ENCODE peak calls at places on chromosomes 11 and 22, in seven cellular contexts. One of them, this sample, is unnamed.

GRCh38 chr22:25930710-25931353 is 188.8 kb downstream of the MYO18B start:
- DNase-seq in spleen: no peak
- DNase-seq in uterus: no peak
- DNase-seq in fibroblast of pulmonary artery: no peak
- DNase-seq in tibial nerve: no peak
- DNase-seq in ovary: no peak
- DNase-seq in endothelial cell of umbilical vein: no peak
- DNase-seq in this sample: no peak

GRCh38 chr11:57476223-57476882 is 16.0 kb downstream of the RTN4RL2 start:
- DNase-seq in ovary: peak
- DNase-seq in tibial nerve: no peak
- DNase-seq in uterus: peak
- DNase-seq in endothelial cell of umbilical vein: no peak
- DNase-seq in spleen: peak
- DNase-seq in fibroblast of pulmonary artery: no peak
- DNase-seq in this sample: no peak

GRCh38 chr11:108592591-108593213 is 866 bp downstream of the EXPH5 start:
- DNase-seq in endothelial cell of umbilical vein: no peak
- DNase-seq in uterus: peak
- DNase-seq in ovary: peak
- DNase-seq in tibial nerve: no peak
- DNase-seq in spleen: peak
- DNase-seq in fibroblast of pulmonary artery: no peak
- DNase-seq in this sample: no peak

GRCh38 chr11:113286509-113287497 is 27.6 kb upstream of the TTC12 start:
- DNase-seq in ovary: no peak
- DNase-seq in tibial nerve: no peak
- DNase-seq in uterus: no peak
- DNase-seq in fibroblast of pulmonary artery: peak
- DNase-seq in spleen: no peak
- DNase-seq in endothelial cell of umbilical vein: no peak
- DNase-seq in this sample: no peak

GRCh38 chr11:66718320-66718971 is 10.6 kb downstream of the SPTBN2 start:
- DNase-seq in spleen: no peak
- DNase-seq in ovary: no peak
- DNase-seq in uterus: no peak
- DNase-seq in tibial nerve: no peak
- DNase-seq in fibroblast of pulmonary artery: no peak
- DNase-seq in endothelial cell of umbilical vein: no peak
- DNase-seq in this sample: no peak

GRCh38 chr11:10310301-10310841 is 5.5 kb downstream of the ADM start:
- DNase-seq in fibroblast of pulmonary artery: peak
- DNase-seq in uterus: no peak
- DNase-seq in tibial nerve: no peak
- DNase-seq in ovary: no peak
- DNase-seq in endothelial cell of umbilical vein: peak
- DNase-seq in spleen: no peak
- DNase-seq in this sample: no peak

GRCh38 chr11:104803770-104804169 is 94.5 kb downstream of the CASP12 start:
- DNase-seq in ovary: no peak
- DNase-seq in endothelial cell of umbilical vein: no peak
- DNase-seq in tibial nerve: no peak
- DNase-seq in uterus: no peak
- DNase-seq in fibroblast of pulmonary artery: no peak
- DNase-seq in spleen: no peak
- DNase-seq in this sample: no peak

GRCh38 chr11:19441752-19442553 is 201.2 kb upstream of the E2F8 start:
- DNase-seq in ovary: peak
- DNase-seq in fibroblast of pulmonary artery: peak
- DNase-seq in tibial nerve: peak
- DNase-seq in endothelial cell of umbilical vein: peak
- DNase-seq in spleen: no peak
- DNase-seq in uterus: no peak
- DNase-seq in this sample: peak

GRCh38 chr11:64799256-64799924 is 3.6 kb downstream of the MAP4K2 start:
- DNase-seq in ovary: no peak
- DNase-seq in spleen: no peak
- DNase-seq in fibroblast of pulmonary artery: no peak
- DNase-seq in endothelial cell of umbilical vein: no peak
- DNase-seq in uterus: no peak
- DNase-seq in tibial nerve: no peak
- DNase-seq in this sample: no peak

GRCh38 chr11:78615724-78616123 is 41.1 kb upstream of the NARS2 start:
- DNase-seq in endothelial cell of umbilical vein: no peak
- DNase-seq in fibroblast of pulmonary artery: peak
- DNase-seq in tibial nerve: no peak
- DNase-seq in ovary: no peak
- DNase-seq in spleen: no peak
- DNase-seq in uterus: no peak
- DNase-seq in this sample: no peak

GRCh38 chr11:88375927-88376470 is 38.5 kb upstream of the CTSC start:
- DNase-seq in spleen: no peak
- DNase-seq in uterus: no peak
- DNase-seq in fibroblast of pulmonary artery: no peak
- DNase-seq in ovary: no peak
- DNase-seq in endothelial cell of umbilical vein: no peak
- DNase-seq in tibial nerve: no peak
- DNase-seq in this sample: no peak

GRCh38 chr22:42892571-42893316 is 35.7 kb upstream of the ARFGAP3 start:
- DNase-seq in tibial nerve: no peak
- DNase-seq in fibroblast of pulmonary artery: no peak
- DNase-seq in spleen: peak
- DNase-seq in uterus: no peak
- DNase-seq in endothelial cell of umbilical vein: no peak
- DNase-seq in ovary: no peak
- DNase-seq in this sample: no peak

GRCh38 chr22:40741116-40741515 is 61.8 kb downstream of the MCHR1 start:
- DNase-seq in fibroblast of pulmonary artery: no peak
- DNase-seq in uterus: no peak
- DNase-seq in spleen: no peak
- DNase-seq in ovary: no peak
- DNase-seq in endothelial cell of umbilical vein: no peak
- DNase-seq in tibial nerve: no peak
- DNase-seq in this sample: no peak

GRCh38 chr11:76669901-76670474 is 559 bp downstream of the LRRC32 start:
- DNase-seq in tibial nerve: no peak
- DNase-seq in spleen: peak
- DNase-seq in fibroblast of pulmonary artery: peak
- DNase-seq in ovary: no peak
- DNase-seq in uterus: peak
- DNase-seq in endothelial cell of umbilical vein: peak
- DNase-seq in this sample: peak

GRCh38 chr11:78397398-78397797 is 20.2 kb downstream of the GAB2 start:
- DNase-seq in tibial nerve: no peak
- DNase-seq in spleen: no peak
- DNase-seq in fibroblast of pulmonary artery: no peak
- DNase-seq in ovary: no peak
- DNase-seq in uterus: no peak
- DNase-seq in endothelial cell of umbilical vein: no peak
- DNase-seq in this sample: no peak

GRCh38 chr22:25169278-25170031 is 30.2 kb upstream of the CRYBB3 start:
- DNase-seq in spleen: no peak
- DNase-seq in ovary: no peak
- DNase-seq in tibial nerve: no peak
- DNase-seq in endothelial cell of umbilical vein: no peak
- DNase-seq in uterus: no peak
- DNase-seq in fibroblast of pulmonary artery: no peak
- DNase-seq in this sample: no peak

GRCh38 chr22:39284983-39285382 is 34.4 kb downstream of the RPL3 start:
- DNase-seq in uterus: no peak
- DNase-seq in tibial nerve: no peak
- DNase-seq in fibroblast of pulmonary artery: no peak
- DNase-seq in ovary: no peak
- DNase-seq in spleen: no peak
- DNase-seq in endothelial cell of umbilical vein: no peak
- DNase-seq in this sample: no peak

GRCh38 chr11:75743711-75744563 is 24.6 kb upstream of the DGAT2 start:
- DNase-seq in endothelial cell of umbilical vein: no peak
- DNase-seq in uterus: no peak
- DNase-seq in ovary: no peak
- DNase-seq in spleen: no peak
- DNase-seq in fibroblast of pulmonary artery: no peak
- DNase-seq in tibial nerve: no peak
- DNase-seq in this sample: no peak

GRCh38 chr22:33853200-33854097 is 66.8 kb downstream of the LARGE1 start:
- DNase-seq in spleen: peak
- DNase-seq in tibial nerve: peak
- DNase-seq in fibroblast of pulmonary artery: peak
- DNase-seq in ovary: peak
- DNase-seq in uterus: peak
- DNase-seq in endothelial cell of umbilical vein: peak
- DNase-seq in this sample: no peak

GRCh38 chr11:17443926-17444690 is 32.5 kb downstream of the ABCC8 start:
- DNase-seq in ovary: no peak
- DNase-seq in endothelial cell of umbilical vein: no peak
- DNase-seq in uterus: no peak
- DNase-seq in spleen: no peak
- DNase-seq in tibial nerve: no peak
- DNase-seq in fibroblast of pulmonary artery: no peak
- DNase-seq in this sample: no peak

GRCh38 chr11:17208257-17208999 is 642 bp upstream of the PIK3C2A start:
- DNase-seq in ovary: no peak
- DNase-seq in fibroblast of pulmonary artery: peak
- DNase-seq in tibial nerve: peak
- DNase-seq in spleen: no peak
- DNase-seq in endothelial cell of umbilical vein: peak
- DNase-seq in uterus: no peak
- DNase-seq in this sample: peak

GRCh38 chr11:134040386-134041297 is 28.2 kb upstream of the JAM3 start:
- DNase-seq in endothelial cell of umbilical vein: no peak
- DNase-seq in spleen: peak
- DNase-seq in fibroblast of pulmonary artery: peak
- DNase-seq in ovary: peak
- DNase-seq in tibial nerve: no peak
- DNase-seq in uterus: peak
- DNase-seq in this sample: no peak

GRCh38 chr22:35352214-35353111 is 28.4 kb upstream of the HMOX1 start:
- DNase-seq in ovary: no peak
- DNase-seq in spleen: peak
- DNase-seq in uterus: peak
- DNase-seq in tibial nerve: peak
- DNase-seq in fibroblast of pulmonary artery: no peak
- DNase-seq in endothelial cell of umbilical vein: peak
- DNase-seq in this sample: no peak

GRCh38 chr22:45009881-45010531 is at the start of gene PHF21B:
- DNase-seq in fibroblast of pulmonary artery: peak
- DNase-seq in spleen: no peak
- DNase-seq in uterus: peak
- DNase-seq in tibial nerve: no peak
- DNase-seq in ovary: peak
- DNase-seq in endothelial cell of umbilical vein: peak
- DNase-seq in this sample: no peak

GRCh38 chr11:77080643-77081210 is 14.0 kb downstream of the CAPN5 start:
- DNase-seq in uterus: peak
- DNase-seq in spleen: peak
- DNase-seq in fibroblast of pulmonary artery: peak
- DNase-seq in ovary: no peak
- DNase-seq in tibial nerve: no peak
- DNase-seq in endothelial cell of umbilical vein: no peak
- DNase-seq in this sample: no peak

GRCh38 chr22:41995211-41995610 is 3.4 kb upstream of the WBP2NL start:
- DNase-seq in ovary: no peak
- DNase-seq in spleen: no peak
- DNase-seq in fibroblast of pulmonary artery: no peak
- DNase-seq in uterus: no peak
- DNase-seq in endothelial cell of umbilical vein: no peak
- DNase-seq in tibial nerve: no peak
- DNase-seq in this sample: no peak

GRCh38 chr11:10742460-10743208 is 8.4 kb upstream of the CTR9 start:
- DNase-seq in tibial nerve: no peak
- DNase-seq in fibroblast of pulmonary artery: no peak
- DNase-seq in uterus: peak
- DNase-seq in ovary: no peak
- DNase-seq in spleen: no peak
- DNase-seq in endothelial cell of umbilical vein: no peak
- DNase-seq in this sample: no peak

GRCh38 chr11:93020248-93021088 is 51.0 kb downstream of the MTNR1B start:
- DNase-seq in uterus: peak
- DNase-seq in tibial nerve: no peak
- DNase-seq in endothelial cell of umbilical vein: peak
- DNase-seq in ovary: no peak
- DNase-seq in spleen: no peak
- DNase-seq in fibroblast of pulmonary artery: peak
- DNase-seq in this sample: no peak
- H3K4me3 ChIP-seq in uterus: no peak
- H3K4me3 ChIP-seq in tibial nerve: no peak
- H3K4me3 ChIP-seq in endothelial cell of umbilical vein: no peak
- H3K4me3 ChIP-seq in ovary: no peak
- H3K4me3 ChIP-seq in spleen: no peak
- H3K4me3 ChIP-seq in fibroblast of pulmonary artery: peak
- H3K4me3 ChIP-seq in this sample: peak

DNA sequence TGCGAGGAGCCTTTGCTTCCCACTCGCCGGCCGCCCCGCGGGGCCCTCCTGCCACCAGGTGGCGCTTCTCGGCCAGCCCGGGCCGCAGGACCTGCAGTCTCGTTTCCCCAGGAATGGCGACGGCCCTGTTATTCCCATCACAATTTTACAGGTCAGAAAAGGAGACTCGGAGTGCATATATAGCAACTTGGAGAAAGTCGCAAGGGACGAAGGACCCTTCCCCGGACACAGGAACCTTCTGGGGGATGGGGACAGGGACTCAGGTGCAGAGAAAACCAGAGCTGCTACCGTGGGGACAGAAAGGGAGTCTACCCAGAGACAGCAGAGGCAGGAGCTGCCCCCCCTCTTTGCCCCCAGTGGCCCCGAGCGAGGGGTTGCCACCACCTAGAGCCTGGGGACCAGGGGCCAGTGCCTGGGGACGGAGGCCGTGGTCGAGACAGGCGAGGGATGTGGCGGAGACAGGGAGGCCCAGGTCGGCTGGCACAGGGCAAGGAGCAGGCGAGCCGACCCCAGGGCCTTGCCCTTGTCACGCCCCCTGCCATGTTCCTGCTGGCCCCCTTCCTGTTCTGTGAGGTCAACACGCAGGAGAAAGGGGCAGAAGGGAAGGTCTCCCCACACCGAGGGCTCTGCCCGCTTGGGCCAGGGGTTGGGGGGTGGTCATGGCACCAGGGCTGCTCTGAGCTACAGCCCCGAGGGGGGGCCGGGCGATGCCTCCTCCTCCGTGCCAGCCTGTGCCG is 3.5 kb upstream of the KRTAP5-6 start:
- DNase-seq in endothelial cell of umbilical vein: peak
- DNase-seq in ovary: peak
- DNase-seq in uterus: peak
- DNase-seq in spleen: peak
- DNase-seq in tibial nerve: peak
- DNase-seq in fibroblast of pulmonary artery: peak
- DNase-seq in this sample: no peak
- TF ChIP-seq CTCF in endothelial cell of umbilical vein: peak
- TF ChIP-seq CTCF in ovary: peak
- TF ChIP-seq CTCF in uterus: peak
- TF ChIP-seq CTCF in spleen: peak
- TF ChIP-seq CTCF in tibial nerve: peak
- TF ChIP-seq CTCF in fibroblast of pulmonary artery: peak
- TF ChIP-seq CTCF in this sample: peak

GRCh38 chr11:62267050-62267449 is 2.9 kb upstream of the SCGB2A2 start:
- DNase-seq in fibroblast of pulmonary artery: no peak
- DNase-seq in ovary: no peak
- DNase-seq in uterus: no peak
- DNase-seq in tibial nerve: no peak
- DNase-seq in spleen: no peak
- DNase-seq in endothelial cell of umbilical vein: no peak
- DNase-seq in this sample: no peak
- H3K4me3 ChIP-seq in fibroblast of pulmonary artery: no peak
- H3K4me3 ChIP-seq in ovary: no peak
- H3K4me3 ChIP-seq in uterus: no peak
- H3K4me3 ChIP-seq in tibial nerve: no peak
- H3K4me3 ChIP-seq in spleen: no peak
- H3K4me3 ChIP-seq in endothelial cell of umbilical vein: no peak
- H3K4me3 ChIP-seq in this sample: no peak

GRCh38 chr11:3194016-3194816 is 24.4 kb downstream of the MRGPRG start:
- DNase-seq in tibial nerve: no peak
- DNase-seq in endothelial cell of umbilical vein: no peak
- DNase-seq in uterus: no peak
- DNase-seq in fibroblast of pulmonary artery: no peak
- DNase-seq in ovary: no peak
- DNase-seq in spleen: no peak
- DNase-seq in this sample: peak
- TF ChIP-seq CTCF in tibial nerve: no peak
- TF ChIP-seq CTCF in endothelial cell of umbilical vein: no peak
- TF ChIP-seq CTCF in uterus: no peak
- TF ChIP-seq CTCF in fibroblast of pulmonary artery: no peak
- TF ChIP-seq CTCF in ovary: no peak
- TF ChIP-seq CTCF in spleen: no peak
- TF ChIP-seq CTCF in this sample: no peak